ENCODE peak calls at places on chromosomes 2 and 18, in four cellular contexts. X, K, W and J are unnamed samples.

GRCh38 chr2:46320141-46320567 is 22.9 kb downstream of the EPAS1 start:
- DNase-seq in X (peak; percentile 58), W (no peak), K (no peak), J (peak; percentile 47)

GRCh38 chr2:103213028-103213542 is 451.3 kb downstream of the TMEM182 start:
- DNase-seq in W (no peak), X (no peak), K (no peak), J (no peak)

GRCh38 chr2:109141006-109141600 is 12.1 kb downstream of the SH3RF3 start:
- DNase-seq in W (no peak), K (no peak), X (no peak), J (no peak)

GRCh38 chr2:120765031-120765910 is 29.6 kb downstream of the GLI2 start:
- DNase-seq in W (no peak), X (peak; percentile 64), K (no peak), J (peak; percentile 52)

GRCh38 chr2:237923507-237924163 is 43.2 kb upstream of the UBE2F start:
- DNase-seq in K (no peak), X (peak; percentile 36), W (peak; percentile 84), J (peak; percentile 16)

GRCh38 chr18:79954791-79955190 is 3.3 kb upstream of the SLC66A2 start:
- DNase-seq in W (no peak), X (no peak), K (no peak), J (no peak)

GRCh38 chr2:40282428-40282827 is 169.5 kb downstream of the SLC8A1 start:
- DNase-seq in X (no peak), K (no peak), W (no peak), J (no peak)

GRCh38 chr2:16437189-16437588 is 228.4 kb downstream of the CYRIA start:
- DNase-seq in W (no peak), K (no peak), X (no peak), J (no peak)

GRCh38 chr2:28348149-28348567 is 44.5 kb upstream of the FOSL2 start:
- DNase-seq in K (no peak), W (no peak), X (no peak), J (no peak)

GRCh38 chr2:25310965-25311865 is 30.5 kb downstream of the DNMT3A start:
- DNase-seq in X (no peak), K (peak; percentile 59), W (no peak), J (no peak)

GRCh38 chr2:233413046-233413445 is 58.8 kb downstream of the DGKD start:
- DNase-seq in X (peak; percentile 60), K (no peak), W (no peak), J (peak; percentile 45)

GRCh38 chr2:105860567-105860966 is 115.9 kb downstream of the NCK2 start:
- DNase-seq in X (no peak), K (no peak), W (no peak), J (no peak)

GRCh38 chr2:86143307-86143706 is 37.3 kb downstream of the PTCD3 start:
- DNase-seq in K (no peak), X (no peak), W (no peak), J (no peak)

GRCh38 chr2:20149703-20150030 is 75.3 kb downstream of the SDC1 start:
- DNase-seq in K (no peak), X (no peak), W (no peak), J (no peak)

GRCh38 chr2:20148411-20148810 is 76.5 kb downstream of the SDC1 start:
- DNase-seq in K (no peak), W (no peak), X (no peak), J (no peak)

GRCh38 chr2:20150110-20150706 is 74.7 kb downstream of the SDC1 start:
- DNase-seq in X (no peak), K (no peak), W (no peak), J (no peak)

GRCh38 chr2:20147351-20147750 is 77.6 kb downstream of the SDC1 start:
- DNase-seq in K (no peak), X (no peak), W (no peak), J (no peak)

DNA sequence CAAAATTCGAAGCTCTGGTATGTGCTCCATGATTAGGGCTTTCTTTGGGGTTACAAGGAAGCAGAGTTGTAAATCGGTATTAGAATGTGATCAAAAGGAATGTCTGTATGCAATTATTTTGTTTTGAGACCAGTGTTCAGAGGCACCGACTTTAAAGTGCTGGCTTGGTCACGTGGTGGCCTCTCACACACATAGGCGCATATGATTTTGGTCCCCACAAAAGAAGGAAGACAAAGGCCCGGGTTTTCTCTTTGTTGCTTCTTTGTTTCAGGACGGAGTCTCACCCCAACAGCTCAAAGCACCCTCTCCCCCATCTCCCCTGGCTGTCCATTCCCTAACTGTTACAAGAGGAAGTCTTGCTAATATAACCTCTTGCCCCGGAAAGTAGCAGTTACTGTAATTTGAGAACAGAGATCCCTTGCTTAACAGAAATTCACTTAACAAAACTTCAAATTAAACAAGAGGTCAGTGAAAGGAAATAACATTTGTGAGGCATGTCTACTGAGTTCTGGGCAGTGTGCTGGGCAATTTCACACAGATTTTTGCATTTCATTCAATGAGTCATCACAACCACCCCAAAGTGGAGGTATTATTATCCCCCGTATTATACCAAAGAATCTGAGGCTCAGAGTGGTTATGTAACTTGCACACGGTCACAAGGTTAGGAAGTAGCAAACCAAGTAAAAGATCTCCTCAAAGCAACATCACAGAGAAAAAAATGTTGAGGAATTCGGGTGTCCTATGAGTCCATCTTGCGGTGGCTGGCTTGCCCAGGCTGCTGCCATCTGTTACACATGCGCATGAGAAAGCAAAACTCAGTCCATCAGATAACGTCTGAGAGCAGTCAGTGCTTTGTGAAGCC is 75.9 kb downstream of the SDC1 start:
- DNase-seq in W (no peak), X (peak; percentile 97), K (no peak), J (peak; percentile 97)
- H3K9me3 ChIP-seq in W (no peaks in the 10 kb centered on the region), X (no peaks in the 10 kb centered on the region), K (no peaks in the 10 kb centered on the region), J (no peaks in the 10 kb centered on the region)

DNA sequence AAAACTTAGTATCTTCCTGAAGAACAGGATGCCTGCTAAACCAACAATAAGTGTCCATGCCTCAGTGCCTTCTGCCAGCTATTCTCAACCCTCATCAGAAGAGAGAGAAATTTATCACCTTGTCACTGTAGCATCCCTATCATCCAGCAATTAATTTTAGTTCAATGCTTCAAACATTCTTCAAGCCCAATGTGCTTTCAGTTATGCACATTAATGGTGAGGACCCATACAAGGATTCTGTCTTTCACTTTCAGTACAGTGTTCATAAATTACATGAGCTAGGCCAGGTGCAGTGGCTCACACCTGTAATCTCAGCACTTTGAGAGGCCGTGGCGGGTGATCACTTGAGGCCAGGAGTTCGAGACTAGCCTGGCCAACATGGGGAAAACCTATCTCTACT is 47.0 kb upstream of the MSH6 start:
- DNase-seq in K (no peak), W (no peak), X (no peak), J (no peak)
- H3K27ac ChIP-seq in K (no peak overlapping the region), W (no peak overlapping the region), X (no peak overlapping the region), J (no peak overlapping the region)

DNA sequence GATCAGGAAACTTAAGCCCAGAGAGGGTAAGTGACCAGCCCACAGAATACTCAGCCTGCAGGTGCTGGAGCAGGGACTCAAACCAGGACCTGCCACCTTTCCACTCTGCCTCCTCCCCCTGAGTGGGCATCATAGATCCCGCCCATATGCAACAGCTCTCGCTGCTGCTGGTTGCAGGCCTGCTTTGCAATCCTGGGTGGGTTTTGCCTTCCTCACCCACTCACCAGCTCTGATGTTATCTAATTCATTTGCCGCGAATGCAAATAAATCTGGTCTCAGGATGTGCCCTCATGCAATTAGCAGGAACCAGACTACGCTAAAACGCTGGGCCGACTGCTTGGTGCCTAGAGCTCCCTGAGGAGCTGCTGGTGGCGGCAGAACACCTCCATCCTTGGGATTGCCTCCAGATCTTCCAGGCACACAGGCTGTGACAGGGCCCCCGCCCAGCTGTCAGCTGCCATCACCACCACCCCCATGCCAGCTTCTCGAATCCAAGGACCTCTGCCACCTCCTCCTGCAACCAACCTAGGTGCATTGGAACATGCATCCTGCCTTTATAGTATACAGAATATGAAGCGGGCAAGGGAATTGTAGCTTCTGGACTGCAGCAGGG is 28.8 kb downstream of the CNGA3 start:
- DNase-seq in X (no peak), K (no peak), W (no peak), J (no peak)
- TF ChIP-seq EZH2 in X (no peak), K (no peak), W (no peak), J (no peak)

GRCh38 chr2:8452296-8452695 is 229.6 kb upstream of the ID2 start:
- DNase-seq in K (no peak), W (no peak), X (no peak), J (no peak)
- H3K9me3 ChIP-seq in K (no peaks in the 10 kb centered on the region), W (no peaks in the 10 kb centered on the region), X (no peaks in the 10 kb centered on the region), J (no peaks in the 10 kb centered on the region)

GRCh38 chr2:215375467-215375830 is 60.4 kb downstream of the FN1 start:
- DNase-seq in X (no peak), W (no peak), K (no peak), J (no peak)
- H3K27ac ChIP-seq in X (no peak overlapping the region), W (no peak overlapping the region), K (no peak overlapping the region), J (no peak overlapping the region)